ENCODE peak calls at places on chromosomes 4 and X, in eight cellular contexts. L is spleen, K is transverse colon, O is stomach, Q is thyroid gland, G is endothelial cell of umbilical vein, X is right lobe of liver, F is IMR-90. H is an unnamed sample. For H3K9me3, the result is how much of the 10 kb centered on the place peaks cover.

GRCh38 chrX:50905334-50905733 is 5.2 kb upstream of the BMP15 start:
- DNase-seq in L (no peak), K (peak), O (no peak), Q (no peak), G (no peak), X (peak), F (no peak), H (no peak)

GRCh38 chrX:148504412-148504950 is 4.1 kb downstream of the AFF2 start:
- DNase-seq in L (peak), K (no peak), O (no peak), Q (no peak), G (no peak), X (no peak), F (no peak), H (no peak)

GRCh38 chrX:40721489-40722106 is 13.7 kb downstream of the MED14 start:
- DNase-seq in L (no peak), K (no peak), O (no peak), Q (no peak), G (no peak), X (no peak), F (no peak), H (no peak)

GRCh38 chrX:39196192-39197102 is 395.2 kb downstream of the MID1IP1 start:
- DNase-seq in L (no peak), K (peak), O (peak), Q (no peak), G (no peak), X (no peak), F (peak), H (no peak)

GRCh38 chr4:140367738-140368137 is 5.7 kb upstream of the SCOC start:
- DNase-seq in L (no peak), K (no peak), O (no peak), Q (peak), G (peak), X (no peak), F (peak), H (no peak)

GRCh38 chrX:120372667-120373370 is 10.9 kb downstream of the ATP1B4 start:
- DNase-seq in L (no peak), K (no peak), O (no peak), Q (no peak), G (no peak), X (no peak), F (no peak), H (no peak)

GRCh38 chrX:69162466-69162865 is 2.8 kb downstream of the PJA1 start:
- DNase-seq in L (no peak), K (no peak), O (no peak), Q (no peak), G (no peak), X (no peak), F (no peak), H (no peak)

GRCh38 chr4:88008133-88008621 is 742 bp downstream of the PKD2 start:
- DNase-seq in L (peak), K (peak), O (peak), Q (peak), G (peak), X (peak), F (peak), H (peak)

GRCh38 chr4:6221296-6221850 is 21.0 kb upstream of the JAKMIP1 start:
- DNase-seq in L (no peak), K (no peak), O (peak), Q (no peak), G (no peak), X (peak), F (no peak), H (no peak)

GRCh38 chrX:3738489-3738888 is 25.0 kb upstream of the PRKX start:
- DNase-seq in L (no peak), K (no peak), O (no peak), Q (no peak), G (no peak), X (no peak), F (no peak), H (no peak)

GRCh38 chr4:169345207-169345788 is 74.5 kb upstream of the SH3RF1 start:
- DNase-seq in L (no peak), K (no peak), O (no peak), Q (no peak), G (peak), X (no peak), F (peak), H (no peak)

GRCh38 chr4:107950746-107951540 is 19.6 kb downstream of the CYP2U1 start:
- DNase-seq in L (no peak), K (no peak), O (no peak), Q (no peak), G (no peak), X (no peak), F (peak), H (no peak)

GRCh38 chr4:177441061-177441802 is 1.0 kb downstream of the AGA start:
- DNase-seq in L (no peak), K (peak), O (no peak), Q (no peak), G (no peak), X (no peak), F (peak), H (no peak)

GRCh38 chr4:120443111-120443510 is 376.5 kb upstream of the MAD2L1 start:
- DNase-seq in L (no peak), K (no peak), O (no peak), Q (no peak), G (no peak), X (no peak), F (no peak), H (no peak)

GRCh38 chr4:75985116-75985515 is 5.6 kb downstream of the SDAD1 start:
- DNase-seq in L (no peak), K (no peak), O (no peak), Q (no peak), G (no peak), X (no peak), F (peak), H (no peak)

GRCh38 chrX:49704692-49705404 is 9.1 kb upstream of the PAGE1 start:
- DNase-seq in L (no peak), K (no peak), O (no peak), Q (no peak), G (no peak), X (no peak), F (no peak), H (no peak)

GRCh38 chr4:33616121-33616520 is 2628.2 kb downstream of the ARAP2 start:
- DNase-seq in L (no peak), K (no peak), O (no peak), Q (no peak), G (no peak), X (no peak), F (no peak), H (no peak)

GRCh38 chr4:190015538-190016368 is 11.3 kb downstream of the FRG2 start:
- DNase-seq in L (no peak), K (no peak), O (no peak), Q (no peak), G (no peak), X (no peak), F (no peak), H (no peak)

GRCh38 chr4:71941001-71941400 is 90.8 kb upstream of the NPFFR2 start:
- DNase-seq in L (no peak), K (peak), O (peak), Q (peak), G (peak), X (peak), F (peak), H (no peak)

GRCh38 chr4:104491826-104492771 is 2.6 kb downstream of the CXXC4 start:
- DNase-seq in L (no peak), K (peak), O (no peak), Q (peak), G (peak), X (no peak), F (no peak), H (no peak)

GRCh38 chr4:81754169-81754568 is 282.5 kb upstream of the RASGEF1B start:
- DNase-seq in L (no peak), K (no peak), O (no peak), Q (no peak), G (no peak), X (no peak), F (no peak), H (no peak)

GRCh38 chr4:76339364-76339763 is 32.8 kb downstream of the STBD1 start:
- DNase-seq in L (no peak), K (no peak), O (no peak), Q (no peak), G (no peak), X (no peak), F (peak), H (no peak)

GRCh38 chr4:74675673-74676279 is 118.5 kb downstream of the BTC start:
- DNase-seq in L (no peak), K (no peak), O (no peak), Q (no peak), G (peak), X (no peak), F (peak), H (no peak)

GRCh38 chr4:2799971-2800690 is 7.2 kb downstream of the SH3BP2 start:
- DNase-seq in L (peak), K (peak), O (no peak), Q (peak), G (no peak), X (peak), F (no peak), H (peak)

GRCh38 chr4:2797545-2798305 is 4.8 kb downstream of the SH3BP2 start:
- DNase-seq in L (peak), K (no peak), O (peak), Q (peak), G (no peak), X (peak), F (no peak), H (peak)

GRCh38 chr4:2800691-2801596 is 8.1 kb downstream of the SH3BP2 start:
- DNase-seq in L (peak), K (peak), O (peak), Q (peak), G (peak), X (peak), F (peak), H (peak)

GRCh38 chr4:2798399-2799301 is 5.8 kb downstream of the SH3BP2 start:
- DNase-seq in L (peak), K (peak), O (peak), Q (peak), G (peak), X (peak), F (no peak), H (peak)

DNA sequence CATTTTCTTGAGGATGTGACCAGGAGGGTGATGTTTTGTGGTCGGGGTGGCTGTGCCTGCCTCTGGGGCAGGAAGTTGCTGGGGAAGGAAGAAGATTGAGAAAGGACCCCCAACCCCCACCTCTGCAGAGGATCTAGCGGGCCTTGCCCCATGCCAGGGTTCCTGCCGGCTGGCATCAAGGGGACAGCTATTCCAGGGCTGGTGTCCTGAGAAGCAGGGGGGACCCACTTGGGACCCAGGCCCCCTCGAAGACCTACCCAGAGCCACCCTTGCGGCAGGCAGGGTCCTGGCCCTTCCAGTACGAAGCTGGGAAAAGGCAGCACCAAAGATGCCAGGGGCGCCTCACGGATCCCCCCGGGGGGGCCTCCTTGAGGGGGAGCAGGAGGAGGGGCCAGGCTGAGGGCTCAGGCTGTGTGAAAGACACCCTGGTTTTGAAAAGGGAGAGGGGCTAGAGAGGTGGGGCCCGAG is 6.6 kb downstream of the SH3BP2 start:
- DNase-seq in L (peak), K (peak), O (no peak), Q (no peak), G (no peak), X (peak), F (no peak), H (peak)
- H3K4me3 ChIP-seq in L (peak), K (no peak), O (peak), Q (no peak), G (no peak), X (peak), F (no peak), H (peak)

GRCh38 chrX:9935436-9935835 is 31.7 kb upstream of the CLDN34 start:
- DNase-seq in L (no peak), K (no peak), O (no peak), Q (no peak), G (no peak), X (no peak), F (peak), H (no peak)
- TF ChIP-seq POLR2A in L (no peak), K (no peak), O (no peak), Q (no peak), G (no peak), X (no peak), F (no peak), H (no peak)

DNA sequence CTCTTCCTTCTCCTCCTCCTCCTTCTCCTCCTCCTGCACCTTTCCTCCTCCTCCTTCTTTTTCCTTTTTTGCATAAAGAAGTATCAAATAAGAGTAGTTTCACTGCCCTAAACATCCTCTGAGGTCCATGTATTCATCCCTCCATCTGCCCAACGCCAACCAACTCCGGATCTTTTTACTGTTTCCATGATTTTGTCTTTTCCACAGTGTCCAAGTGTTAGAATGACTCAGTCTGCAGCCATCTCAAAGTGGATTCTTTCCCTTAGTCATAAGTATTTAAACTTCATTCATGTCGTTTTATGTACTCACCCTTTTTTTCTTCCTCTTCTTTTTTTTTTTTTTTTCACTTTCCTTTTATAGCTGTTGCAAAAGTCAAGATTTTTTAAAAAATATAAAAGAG is 12.9 kb downstream of the CSF2RA start:
- DNase-seq in L (no peak), K (no peak), O (no peak), Q (no peak), G (no peak), X (no peak), F (peak), H (no peak)
- H3K9me3 ChIP-seq in L (under half), K (under half), O (under half), Q (under half), G (under half), X (under half), F (under half), H (under half)

GRCh38 chrX:153646620-153647373 is at the start of gene DUSP9:
- DNase-seq in L (peak), K (no peak), O (peak), Q (peak), G (peak), X (peak), F (no peak), H (no peak)
- H3K4me3 ChIP-seq in L (peak), K (no peak), O (peak), Q (no peak), G (no peak), X (no peak), F (no peak), H (no peak)

GRCh38 chr4:185311113-185311888 is 84.4 kb downstream of the LRP2BP start:
- DNase-seq in L (no peak), K (no peak), O (no peak), Q (peak), G (no peak), X (no peak), F (no peak), H (no peak)

GRCh38 chr4:185312699-185313098 is 83.0 kb downstream of the LRP2BP start:
- DNase-seq in L (no peak), K (no peak), O (no peak), Q (no peak), G (peak), X (no peak), F (peak), H (no peak)

GRCh38 chr4:185307136-185307950 is 88.4 kb downstream of the LRP2BP start:
- DNase-seq in L (no peak), K (no peak), O (no peak), Q (peak), G (no peak), X (no peak), F (peak), H (no peak)

GRCh38 chr4:185305979-185306442 is 89.7 kb downstream of the LRP2BP start:
- DNase-seq in L (no peak), K (no peak), O (no peak), Q (peak), G (peak), X (no peak), F (peak), H (no peak)

DNA sequence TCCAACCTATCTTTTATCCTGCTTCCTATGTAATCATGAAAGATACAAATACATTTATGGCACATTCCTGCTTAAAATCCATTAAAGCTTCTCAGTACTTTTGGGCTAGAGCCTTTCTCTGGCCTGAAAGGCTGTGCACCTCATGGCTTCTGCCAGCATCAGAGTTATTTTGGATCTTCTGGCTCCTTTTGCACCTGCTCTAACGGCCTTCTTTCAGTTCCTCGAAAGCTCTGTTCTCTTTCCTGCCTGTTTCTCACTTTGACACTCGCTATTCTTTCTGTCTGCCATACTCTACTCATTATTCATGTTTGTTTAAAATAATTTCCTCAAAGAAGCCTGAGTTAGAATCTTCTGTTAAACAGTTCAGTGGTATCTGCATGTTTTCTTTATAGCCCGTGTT is 86.0 kb downstream of the LRP2BP start:
- DNase-seq in L (no peak), K (no peak), O (no peak), Q (no peak), G (no peak), X (no peak), F (no peak), H (no peak)
- TF ChIP-seq POLR2A in L (no peak), K (no peak), O (no peak), Q (no peak), G (no peak), X (no peak), F (no peak), H (no peak)

H was measured in heart left ventricle.